ENCODE peak calls at places on chromosomes 12 and 14, in eight cellular contexts. S, P, N, J, M, K, F and O are unnamed samples.

GRCh38 chr12:125983094-125983783 is 918.0 kb downstream of the AACS start:
- DNase-seq in S (peak), P (peak), N (no peak), J (peak), M (peak), K (no peak), F (no peak), O (no peak)

GRCh38 chr12:9869307-9870161 is at the start of gene CLEC2B:
- DNase-seq in S (peak), P (no peak), N (peak), J (no peak), M (peak), K (no peak), F (no peak), O (no peak)

GRCh38 chr12:5073838-5074237 is 30.2 kb downstream of the KCNA5 start:
- DNase-seq in S (peak), P (no peak), N (peak), J (no peak), M (no peak), K (no peak), F (no peak), O (peak)

GRCh38 chr14:76343386-76343785 is 32.6 kb upstream of the ESRRB start:
- DNase-seq in S (no peak), P (no peak), N (no peak), J (no peak), M (no peak), K (no peak), F (no peak), O (no peak)

GRCh38 chr12:105084251-105085250 is at the start of gene ALDH1L2:
- DNase-seq in S (peak), P (peak), N (peak), J (peak), M (peak), K (peak), F (peak), O (peak)

GRCh38 chr12:117032593-117033381 is 66.4 kb downstream of the TESC start:
- DNase-seq in S (no peak), P (no peak), N (peak), J (peak), M (no peak), K (no peak), F (no peak), O (no peak)

GRCh38 chr14:78595797-78596196 is 425.6 kb downstream of the NRXN3 start:
- DNase-seq in S (peak), P (no peak), N (no peak), J (no peak), M (no peak), K (no peak), F (no peak), O (no peak)

GRCh38 chr14:93319494-93319893 is 13.3 kb downstream of the BTBD7 start:
- DNase-seq in S (no peak), P (no peak), N (no peak), J (no peak), M (no peak), K (no peak), F (no peak), O (no peak)

GRCh38 chr12:62714409-62715075 is 220.4 kb downstream of the PPM1H start:
- DNase-seq in S (no peak), P (no peak), N (no peak), J (no peak), M (no peak), K (no peak), F (no peak), O (no peak)

GRCh38 chr14:44662250-44662891 is 155.3 kb upstream of the FSCB start:
- DNase-seq in S (no peak), P (no peak), N (no peak), J (no peak), M (no peak), K (no peak), F (no peak), O (no peak)

GRCh38 chr12:117090388-117090787 is 8.8 kb downstream of the TESC start:
- DNase-seq in S (no peak), P (no peak), N (no peak), J (no peak), M (no peak), K (no peak), F (no peak), O (no peak)

GRCh38 chr14:68949236-68949965 is 29.7 kb downstream of the ACTN1 start:
- DNase-seq in S (no peak), P (no peak), N (no peak), J (no peak), M (no peak), K (no peak), F (no peak), O (no peak)

GRCh38 chr12:129184066-129184695 is 330.9 kb downstream of the GLT1D1 start:
- DNase-seq in S (no peak), P (no peak), N (no peak), J (no peak), M (no peak), K (no peak), F (no peak), O (no peak)

GRCh38 chr14:73368621-73369020 is 89.7 kb downstream of the NUMB start:
- DNase-seq in S (no peak), P (no peak), N (peak), J (no peak), M (no peak), K (no peak), F (no peak), O (no peak)

GRCh38 chr12:1842183-1842904 is 22.0 kb downstream of the LRTM2 start:
- DNase-seq in S (peak), P (peak), N (no peak), J (no peak), M (no peak), K (no peak), F (no peak), O (no peak)

GRCh38 chr12:131094831-131095805 is 141.4 kb downstream of the ADGRD1 start:
- DNase-seq in S (no peak), P (no peak), N (no peak), J (peak), M (peak), K (no peak), F (no peak), O (no peak)

GRCh38 chr14:79337761-79338160 is 873.5 kb downstream of the DIO2 start:
- DNase-seq in S (peak), P (no peak), N (no peak), J (no peak), M (no peak), K (no peak), F (no peak), O (no peak)

GRCh38 chr12:53596920-53597363 is 29.2 kb downstream of the ATF7 start:
- DNase-seq in S (no peak), P (no peak), N (peak), J (no peak), M (no peak), K (no peak), F (no peak), O (no peak)

GRCh38 chr12:14960548-14961465 is 594 bp downstream of the ARHGDIB start:
- DNase-seq in S (peak), P (peak), N (peak), J (no peak), M (no peak), K (no peak), F (no peak), O (peak)

GRCh38 chr14:99190696-99191662 is 81.0 kb downstream of the BCL11B start:
- DNase-seq in S (peak), P (no peak), N (no peak), J (no peak), M (no peak), K (no peak), F (no peak), O (no peak)

DNA sequence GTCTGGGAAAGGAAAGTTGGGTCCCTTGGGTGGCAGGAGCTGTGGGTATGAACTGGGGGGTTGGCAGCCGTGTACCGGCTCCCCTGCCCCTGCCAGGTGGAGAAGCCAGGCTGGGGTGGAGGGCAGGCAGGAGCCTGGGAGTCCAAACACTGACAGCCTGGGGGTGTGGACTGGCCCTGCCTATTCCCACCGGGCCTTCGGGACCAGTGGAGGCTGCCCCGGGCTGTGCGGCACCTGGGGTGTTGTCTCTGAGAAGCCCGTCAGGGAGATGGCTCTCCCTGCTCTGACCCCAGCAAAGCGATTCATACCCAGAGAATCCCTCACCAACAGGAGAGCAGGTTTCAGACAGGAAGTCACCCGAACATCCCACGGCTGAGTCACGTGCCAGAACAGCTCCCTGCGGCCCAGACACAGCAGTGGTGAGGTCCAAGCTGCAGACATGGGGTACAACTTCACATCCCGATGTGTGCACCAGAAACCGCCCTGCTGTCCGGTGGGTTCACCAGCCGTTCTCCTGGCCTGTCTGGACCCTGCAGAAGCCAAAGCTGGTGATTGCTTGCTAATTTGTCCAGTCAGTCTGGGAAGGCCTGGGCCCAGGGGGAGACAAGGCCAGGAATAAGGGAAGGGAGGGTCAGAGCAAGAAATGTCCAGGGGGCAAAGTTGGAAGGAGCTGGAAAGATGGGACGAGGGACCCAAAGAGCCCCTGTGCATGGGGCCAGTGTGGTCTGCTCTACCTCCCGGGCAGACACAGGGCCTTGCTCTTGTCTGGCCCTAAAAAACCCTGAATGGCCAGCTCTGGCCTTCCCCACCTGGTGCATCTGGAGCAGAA is 2.1 kb upstream of the GPR132 start:
- DNase-seq in S (peak), P (no peak), N (peak), J (no peak), M (no peak), K (no peak), F (no peak), O (peak)
- TF ChIP-seq POLR2A in S (no peak), P (no peak), N (no peak), J (no peak), M (no peak), K (no peak), F (no peak), O (no peak)

GRCh38 chr12:89206375-89206774 is 145.9 kb downstream of the DUSP6 start:
- DNase-seq in S (peak), P (no peak), N (no peak), J (no peak), M (no peak), K (no peak), F (no peak), O (no peak)

GRCh38 chr12:89203144-89203543 is 149.2 kb downstream of the DUSP6 start:
- DNase-seq in S (no peak), P (no peak), N (no peak), J (no peak), M (no peak), K (no peak), F (no peak), O (no peak)

GRCh38 chr12:89210277-89210676 is 142.0 kb downstream of the DUSP6 start:
- DNase-seq in S (no peak), P (no peak), N (no peak), J (no peak), M (no peak), K (no peak), F (no peak), O (no peak)

GRCh38 chr12:89208661-89209096 is 143.6 kb downstream of the DUSP6 start:
- DNase-seq in S (peak), P (no peak), N (peak), J (no peak), M (no peak), K (no peak), F (no peak), O (no peak)

GRCh38 chr12:89205517-89205916 is 146.8 kb downstream of the DUSP6 start:
- DNase-seq in S (no peak), P (no peak), N (no peak), J (no peak), M (no peak), K (no peak), F (no peak), O (no peak)
- TF ChIP-seq POLR2A in S (no peak), P (no peak), N (no peak), J (no peak), M (no peak), K (no peak), F (no peak), O (no peak)

GRCh38 chr12:55926738-55927587 is 731 bp downstream of the PYM1 start:
- DNase-seq in S (peak), P (peak), N (peak), J (peak), M (peak), K (peak), F (peak), O (peak)
- TF ChIP-seq POLR2A in S (peak), P (no peak), N (peak), J (peak), M (peak), K (peak), F (no peak), O (peak)

DNA sequence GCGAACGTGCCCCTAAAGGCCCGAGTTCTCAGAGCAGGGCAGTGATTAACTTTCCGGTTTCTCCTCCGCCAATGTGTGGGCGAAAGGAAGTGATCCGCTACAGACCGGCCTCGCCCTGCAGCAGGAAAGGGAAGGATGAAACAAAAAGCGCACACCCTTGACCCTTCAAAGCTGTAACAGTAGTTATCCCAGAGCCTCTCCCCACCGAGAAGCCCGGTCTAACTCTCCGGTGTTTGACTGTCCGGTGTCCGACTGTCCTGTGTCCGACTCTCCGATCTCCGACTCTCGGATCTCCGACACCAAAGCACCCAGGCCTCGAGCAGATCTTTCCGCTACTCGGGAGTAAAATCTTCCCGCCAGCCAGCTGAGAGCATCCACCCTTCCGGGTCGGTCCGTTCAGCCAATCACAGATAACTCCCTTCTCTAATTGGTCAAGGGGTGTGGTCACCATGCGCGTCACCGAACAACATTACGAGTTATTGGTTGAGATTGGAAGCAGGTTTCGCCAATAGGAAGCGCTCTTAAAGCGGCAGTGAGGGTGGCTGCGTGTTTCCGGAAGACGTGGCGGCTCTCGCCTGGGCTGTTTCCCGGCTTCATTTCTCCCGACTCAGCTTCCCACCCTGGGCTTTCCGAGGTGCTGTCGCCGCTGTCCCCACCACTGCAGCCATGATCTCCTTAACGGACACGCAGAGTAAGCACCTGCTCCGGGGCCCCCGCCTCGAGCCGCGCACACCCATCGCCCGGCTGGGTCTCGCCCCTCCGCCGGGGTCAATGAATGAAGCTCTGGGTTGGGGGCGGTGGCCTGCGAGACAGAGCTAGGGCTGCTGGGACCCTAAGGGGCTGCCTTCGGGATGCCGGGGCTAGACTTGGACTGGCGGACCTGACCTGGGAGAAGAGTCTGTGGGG is at the start of the genes GOLT1B and RECQL:
- DNase-seq in S (peak), P (peak), N (peak), J (peak), M (peak), K (peak), F (peak), O (peak)
- TF ChIP-seq POLR2A in S (peak), P (peak), N (peak), J (peak), M (peak), K (peak), F (peak), O (peak)

GRCh38 chr12:48203192-48203591 is at the start of gene OR10AD1:
- DNase-seq in S (no peak), P (no peak), N (no peak), J (no peak), M (no peak), K (no peak), F (no peak), O (no peak)

GRCh38 chr12:48201091-48201490 is 2.0 kb downstream of the OR10AD1 start:
- DNase-seq in S (no peak), P (no peak), N (no peak), J (no peak), M (no peak), K (no peak), F (no peak), O (no peak)

GRCh38 chr12:48199784-48200198 is 3.3 kb downstream of the OR10AD1 start:
- DNase-seq in S (no peak), P (no peak), N (peak), J (no peak), M (peak), K (no peak), F (no peak), O (no peak)

GRCh38 chr12:48202766-48203165 is 326 bp downstream of the OR10AD1 start:
- DNase-seq in S (no peak), P (no peak), N (no peak), J (no peak), M (no peak), K (no peak), F (no peak), O (no peak)

GRCh38 chr12:48201516-48201915 is 1.6 kb downstream of the OR10AD1 start:
- DNase-seq in S (no peak), P (no peak), N (no peak), J (no peak), M (no peak), K (no peak), F (no peak), O (no peak)
- TF ChIP-seq POLR2A in S (no peak), P (no peak), N (no peak), J (no peak), M (no peak), K (no peak), F (no peak), O (no peak)

DNA sequence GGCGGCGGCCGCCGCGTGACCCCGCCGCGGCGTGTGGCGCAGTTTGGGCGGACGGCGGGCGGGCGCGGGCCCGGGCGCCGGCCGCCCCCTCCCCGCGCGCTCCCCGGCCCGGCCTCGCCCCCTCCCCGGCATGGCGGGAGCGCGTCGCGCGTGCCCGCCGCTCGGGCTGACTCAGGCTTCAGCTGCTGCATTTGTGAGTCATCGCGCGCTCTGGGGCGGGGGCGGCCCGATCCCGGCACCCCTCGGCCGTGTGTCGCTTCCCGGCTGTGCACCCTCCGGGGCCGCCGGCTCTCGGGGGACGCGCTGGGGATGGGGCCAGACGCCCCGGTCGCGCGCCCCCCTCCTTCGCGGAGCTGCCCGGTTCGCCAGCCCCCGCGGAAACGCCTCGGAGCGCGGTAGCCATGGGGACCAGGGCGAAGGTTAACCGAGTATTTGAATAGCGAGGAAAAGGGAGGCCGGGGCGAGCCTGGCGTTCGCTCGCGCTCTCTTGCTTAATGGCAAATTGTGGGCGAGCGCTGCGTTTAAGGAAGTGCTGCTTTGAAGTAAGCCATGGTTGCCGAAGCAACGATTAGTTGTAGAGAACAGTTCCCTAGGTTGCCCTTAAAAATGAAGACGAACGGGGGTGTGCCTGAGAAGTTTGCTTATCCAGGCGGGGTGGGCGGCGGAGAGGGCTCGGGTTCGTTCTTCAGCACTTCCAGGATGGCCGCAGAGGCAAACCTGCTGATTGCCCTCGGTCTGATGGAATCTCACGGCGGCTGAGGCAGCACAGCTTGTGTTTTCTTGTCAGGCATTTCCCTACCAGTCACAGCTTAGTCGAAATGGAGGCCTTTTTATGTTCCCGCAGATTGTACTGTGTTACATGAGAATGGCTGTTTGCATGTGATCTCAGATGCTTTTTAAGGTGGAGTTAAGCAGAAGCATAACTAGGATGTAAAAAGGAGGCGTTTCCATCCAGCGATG is 887 bp downstream of the EIF5 start:
- DNase-seq in S (peak), P (peak), N (peak), J (peak), M (peak), K (peak), F (peak), O (peak)
- TF ChIP-seq POLR2A in S (no peak), P (peak), N (no peak), J (peak), M (no peak), K (peak), F (no peak), O (no peak)